ENCODE peak calls at places on chromosomes 12 and 14, in ten cellular contexts. W is endothelial cell, A is MG63, V is tibial artery, F is NCI-H82, Z is HTR-8/SVneo, J is occipital lobe, G is ACHN, S is amniotic epithelial cell, O is fibroblast of mammary gland. B is an unnamed sample.
A peak's percentile ranks its signal among the peaks of the same experiment; 100 is the strongest.

GRCh38 chr14:71061458-71061857 is 154.2 kb downstream of the PCNX1 start:
- DNase-seq in W (no peak), A (no peak), V (no peak), F (no peak), Z (no peak), J (no peak), G (no peak), S (peak; percentile 66), O (peak; percentile 45), B (no peak)

GRCh38 chr12:56657416-56658379 is 11.9 kb upstream of the ATP5F1B start:
- DNase-seq in W (no peak), A (no peak), V (no peak), F (no peak), Z (no peak), J (no peak), G (no peak), S (peak; percentile 67), O (peak; percentile 23), B (no peak)

GRCh38 chr14:52891800-52892199 is 59.0 kb downstream of the FERMT2 start:
- DNase-seq in W (no peak), A (no peak), V (no peak), F (no peak), Z (no peak), J (no peak), G (no peak), S (no peak), O (no peak), B (no peak)

GRCh38 chr14:77409131-77409533 is 14.2 kb downstream of the NOXRED1 start:
- DNase-seq in W (peak; percentile 7), A (no peak), V (no peak), F (peak; percentile 52), Z (no peak), J (no peak), G (no peak), S (peak; percentile 75), O (peak; percentile 10), B (no peak)

GRCh38 chr14:39426605-39427004 is 5.6 kb downstream of the FBXO33 start:
- DNase-seq in W (no peak), A (no peak), V (no peak), F (no peak), Z (peak; percentile 27), J (no peak), G (peak; percentile 44), S (peak; percentile 65), O (peak; percentile 74), B (peak; percentile 16)

GRCh38 chr12:48454675-48455074 is 17.7 kb upstream of the ANP32D start:
- DNase-seq in W (no peak), A (no peak), V (no peak), F (peak; percentile 64), Z (peak; percentile 18), J (no peak), G (peak; percentile 41), S (peak; percentile 70), O (peak; percentile 57), B (no peak)

GRCh38 chr14:102516531-102517411 is 7.2 kb upstream of the ANKRD9 start:
- DNase-seq in W (peak; percentile 84), A (no peak), V (no peak), F (peak; percentile 47), Z (peak; percentile 68), J (no peak), G (peak; percentile 24), S (no peak), O (no peak), B (no peak)

GRCh38 chr12:31585271-31585670 is 5.7 kb downstream of the DENND5B start:
- DNase-seq in W (no peak), A (no peak), V (no peak), F (no peak), Z (peak; percentile 61), J (no peak), G (peak; percentile 87), S (peak; percentile 70), O (peak; percentile 8), B (no peak)

GRCh38 chr12:1584326-1584725 is 10.1 kb downstream of the FBXL14 start:
- DNase-seq in W (no peak), A (no peak), V (no peak), F (no peak), Z (no peak), J (no peak), G (no peak), S (no peak), O (no peak), B (no peak)

GRCh38 chr12:34286483-34286882 is 264.2 kb downstream of the ALG10 start:
- DNase-seq in W (no peak), A (no peak), V (no peak), F (no peak), Z (no peak), J (no peak), G (no peak), S (no peak), O (no peak), B (no peak)

GRCh38 chr12:46071769-46072624 is 81.6 kb upstream of the SCAF11 start:
- DNase-seq in W (peak; percentile 57), A (peak; percentile 59), V (peak; percentile 43), F (peak; percentile 83), Z (peak; percentile 48), J (peak; percentile 2), G (peak; percentile 88), S (peak; percentile 64), O (peak; percentile 64), B (no peak)

GRCh38 chr14:66140213-66140918 is 345.8 kb upstream of the CCDC196 start:
- DNase-seq in W (no peak), A (no peak), V (no peak), F (no peak), Z (no peak), J (no peak), G (no peak), S (no peak), O (no peak), B (no peak)

GRCh38 chr12:18462437-18462836 is 201.1 kb downstream of the PIK3C2G start:
- DNase-seq in W (no peak), A (peak; percentile 88), V (no peak), F (no peak), Z (no peak), J (no peak), G (no peak), S (no peak), O (peak; percentile 95), B (no peak)

GRCh38 chr12:94207467-94208432 is 59.4 kb downstream of the PLXNC1 start:
- DNase-seq in W (no peak), A (peak; percentile 25), V (no peak), F (no peak), Z (no peak), J (no peak), G (no peak), S (peak; percentile 11), O (peak; percentile 50), B (no peak)

GRCh38 chr14:63091394-63091996 is 46.2 kb upstream of the KCNH5 start:
- DNase-seq in W (no peak), A (no peak), V (no peak), F (no peak), Z (no peak), J (no peak), G (no peak), S (no peak), O (no peak), B (no peak)

GRCh38 chr12:65171073-65171472 is 1.7 kb downstream of the LEMD3 start:
- DNase-seq in W (no peak), A (no peak), V (no peak), F (no peak), Z (no peak), J (no peak), G (no peak), S (peak; percentile 30), O (peak; percentile 32), B (no peak)

GRCh38 chr12:43942379-43942778 is 106.5 kb downstream of the TMEM117 start:
- DNase-seq in W (no peak), A (no peak), V (no peak), F (no peak), Z (no peak), J (no peak), G (no peak), S (peak; percentile 3), O (no peak), B (no peak)

GRCh38 chr12:42130670-42131402 is 13.8 kb downstream of the GXYLT1 start:
- DNase-seq in W (no peak), A (peak; percentile 30), V (peak; percentile 38), F (no peak), Z (no peak), J (no peak), G (peak; percentile 41), S (peak; percentile 62), O (peak; percentile 77), B (no peak)

B was measured in NCI-H1436 treated with DMSO at 0.1 percent for 48 hours.